ENCODE peak calls at places on chromosomes 2 and 18, in six cellular contexts. L, Q, J, A, Y and O are unnamed samples.

GRCh38 chr18:33159151-33159550 is 281.4 kb downstream of the CCDC178 start:
- DNase-seq in Y (no peak), L (no peak), A (no peak), Q (no peak), J (no peak), O (no peak)

GRCh38 chr2:232343816-232344215 is 34.7 kb upstream of the ALPP start:
- DNase-seq in A (no peak), Q (no peak), L (no peak), Y (no peak), J (no peak), O (no peak)

GRCh38 chr2:11239147-11239546 is 83.9 kb downstream of the SLC66A3 start:
- DNase-seq in A (no peak), L (no peak), Y (no peak), Q (no peak), J (no peak), O (no peak)

GRCh38 chr2:158042245-158042644 is 59.4 kb upstream of the UPP2 start:
- DNase-seq in L (no peak), A (no peak), Q (no peak), Y (no peak), J (no peak), O (no peak)

GRCh38 chr2:121041516-121041915 is 243.5 kb downstream of the TFCP2L1 start:
- DNase-seq in Y (no peak), A (no peak), J (no peak), L (no peak), Q (no peak), O (no peak)

GRCh38 chr2:148660999-148661398 is 16.4 kb downstream of the EPC2 start:
- DNase-seq in J (peak; percentile 20), Q (no peak), L (no peak), Y (no peak), A (no peak), O (peak; percentile 49)

GRCh38 chr2:236919209-236919608 is 166.5 kb upstream of the COPS8 start:
- DNase-seq in L (no peak), Q (no peak), A (no peak), J (peak; percentile 8), Y (no peak), O (peak; percentile 71)

GRCh38 chr2:37636209-37637077 is 35.0 kb downstream of the CDC42EP3 start:
- DNase-seq in J (no peak), Y (no peak), L (no peak), A (no peak), Q (no peak), O (no peak)

GRCh38 chr18:52950153-52950552 is 610.2 kb downstream of the DCC start:
- DNase-seq in Q (no peak), Y (no peak), A (no peak), L (no peak), J (no peak), O (no peak)

GRCh38 chr2:13650586-13651180 is 933.9 kb downstream of the TRIB2 start:
- DNase-seq in L (no peak), A (no peak), J (no peak), Y (peak; percentile 26), Q (peak; percentile 67), O (peak; percentile 24)

GRCh38 chr18:78512080-78512601 is 467.5 kb upstream of the SALL3 start:
- DNase-seq in L (no peak), Y (no peak), A (peak; percentile 2), J (no peak), Q (no peak), O (no peak)

GRCh38 chr2:55916473-55917049 is 7.0 kb downstream of the EFEMP1 start:
- DNase-seq in J (peak; percentile 93), A (no peak), Y (no peak), Q (no peak), L (no peak), O (peak; percentile 58)

GRCh38 chr2:217932661-217933325 is 70.0 kb downstream of the TNS1 start:
- DNase-seq in J (no peak), Y (no peak), A (no peak), L (no peak), Q (no peak), O (no peak)

GRCh38 chr2:41981417-41981816 is 66.4 kb upstream of the PKDCC start:
- DNase-seq in Y (no peak), A (no peak), L (no peak), Q (no peak), J (no peak), O (no peak)

GRCh38 chr18:1103567-1103966 is 198.9 kb downstream of the ADCYAP1 start:
- DNase-seq in Y (no peak), A (no peak), Q (no peak), J (no peak), L (no peak), O (peak; percentile 3)

GRCh38 chr2:66305714-66306113 is 129.2 kb upstream of the MEIS1 start:
- DNase-seq in L (no peak), Q (no peak), J (peak; percentile 2), Y (no peak), A (no peak), O (no peak)

GRCh38 chr2:28695245-28695647 is 56.4 kb upstream of the PPP1CB start:
- DNase-seq in J (no peak), A (no peak), Y (no peak), L (no peak), Q (no peak), O (peak; percentile 55)

GRCh38 chr2:88919087-88919738 is 227.7 kb downstream of the RPIA start:
- DNase-seq in A (no peak), Y (peak; percentile 59), J (peak; percentile 34), Q (no peak), L (no peak), O (no peak)

GRCh38 chr2:185201063-185201462 is 537.5 kb upstream of the FSIP2 start:
- DNase-seq in A (no peak), Q (no peak), Y (no peak), L (no peak), J (no peak), O (no peak)

GRCh38 chr2:223647258-223647952 is 45.2 kb upstream of the SCG2 start:
- DNase-seq in J (peak; percentile 24), L (no peak), Q (no peak), A (no peak), Y (no peak), O (peak; percentile 66)

GRCh38 chr2:201813996-201814845 is 7.9 kb downstream of the CDK15 start:
- DNase-seq in Q (no peak), L (no peak), Y (no peak), A (no peak), J (no peak), O (no peak)

GRCh38 chr2:62660087-62660486 is 45.4 kb upstream of the EHBP1 start:
- DNase-seq in Q (no peak), L (no peak), A (no peak), J (no peak), Y (peak; percentile 6), O (no peak)

GRCh38 chr2:240614391-240614790 is 10.9 kb upstream of the GPR35 start:
- DNase-seq in A (no peak), L (no peak), J (no peak), Y (no peak), Q (no peak), O (no peak)

GRCh38 chr2:241976296-241976695 is 106.8 kb downstream of the RTP5 start:
- DNase-seq in Q (no peak), L (no peak), Y (no peak), J (no peak), A (no peak), O (no peak)

GRCh38 chr2:240604939-240605716 is 18.6 kb downstream of the CAPN10 start:
- DNase-seq in L (no peak), J (no peak), A (no peak), Y (no peak), Q (no peak), O (no peak)

GRCh38 chr2:133411857-133412256 is 156.4 kb downstream of the NCKAP5 start:
- DNase-seq in Q (peak; percentile 49), L (no peak), A (no peak), J (no peak), Y (no peak), O (no peak)

GRCh38 chr2:17892726-17893534 is 14.5 kb downstream of the KCNS3 start:
- DNase-seq in L (no peak), A (no peak), Y (no peak), Q (peak; percentile 64), J (no peak), O (no peak)
- H3K4ac ChIP-seq in L (no peak overlapping the region), A (no peak overlapping the region), Y (no peak overlapping the region), Q (no peak overlapping the region), J (no peak overlapping the region), O (no peak overlapping the region)

GRCh38 chr2:227147023-227147422 is 17.0 kb downstream of the COL4A4 start:
- DNase-seq in Y (no peak), L (no peak), Q (no peak), A (no peak), J (no peak), O (no peak)
- H4K91ac ChIP-seq in Y (no peak overlapping the region), L (no peak overlapping the region), Q (no peak overlapping the region), A (no peak overlapping the region), J (no peak overlapping the region), O (no peak overlapping the region)

GRCh38 chr2:19504400-19505198 is 146.2 kb upstream of the OSR1 start:
- DNase-seq in J (no peak), Q (no peak), A (no peak), Y (no peak), L (no peak), O (peak; percentile 78)
- H3K4ac ChIP-seq in J (no peak overlapping the region), Q (no peak overlapping the region), A (no peak overlapping the region), Y (no peak overlapping the region), L (no peak overlapping the region), O (no peak overlapping the region)

GRCh38 chr18:57956495-57956894 is 87.5 kb upstream of the NEDD4L start:
- DNase-seq in L (no peak), A (no peak), Y (no peak), J (no peak), Q (no peak), O (no peak)
- H4K91ac ChIP-seq in L (no peak overlapping the region), A (no peak overlapping the region), Y (no peak overlapping the region), J (no peak overlapping the region), Q (no peak overlapping the region), O (no peak overlapping the region)

DNA sequence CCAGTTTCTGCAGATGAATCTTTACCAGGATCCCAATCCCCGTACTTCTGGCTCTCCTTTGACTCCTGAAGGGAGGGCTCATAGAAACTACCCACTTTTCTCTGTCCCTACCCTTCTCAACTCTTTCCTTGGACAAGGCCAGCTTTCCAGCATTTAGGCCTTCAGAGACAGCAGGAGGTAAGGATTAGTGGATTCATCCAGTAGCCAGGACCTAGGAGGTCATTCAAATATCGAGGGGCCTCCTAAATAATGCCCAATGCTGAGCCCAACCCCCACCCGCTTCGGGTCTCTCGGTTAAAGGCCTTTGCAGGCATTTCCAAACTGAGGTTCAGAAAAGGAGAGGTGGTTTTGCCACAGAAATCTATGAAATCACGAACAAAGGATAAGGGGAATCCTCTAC is 4.7 kb upstream of the ZNF532 start:
- DNase-seq in Q (no peak), J (no peak), A (no peak), L (no peak), Y (no peak), O (no peak)
- H3K4ac ChIP-seq in Q (no peak overlapping the region), J (peak overlapping the region; percentile 37), A (no peak overlapping the region), L (no peak overlapping the region), Y (peak overlapping the region; percentile 24), O (peak overlapping the region; percentile 71)

DNA sequence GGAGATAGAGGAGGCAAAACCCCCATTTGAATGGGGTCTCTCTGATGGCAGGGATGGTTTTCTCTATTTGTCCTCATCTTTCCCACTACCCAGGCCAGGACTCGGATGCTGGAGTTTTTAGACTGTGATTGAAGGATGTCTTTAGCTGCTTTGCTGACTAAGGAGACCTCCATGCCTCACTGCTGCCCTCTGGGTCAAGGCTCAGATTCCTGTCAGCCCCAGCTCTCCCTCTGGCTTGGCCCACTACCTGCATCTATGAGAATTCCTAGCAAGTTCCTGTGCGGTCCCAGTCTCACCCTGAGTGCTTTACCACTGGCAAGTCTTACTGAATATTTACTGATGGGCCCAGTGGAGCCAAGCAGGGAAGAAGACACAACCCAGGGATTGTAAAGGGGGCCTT is 184.0 kb downstream of the CELF4 start:
- DNase-seq in A (no peak), J (no peak), Y (peak; percentile 42), L (no peak), Q (peak; percentile 59), O (no peak)
- H4K91ac ChIP-seq in A (no peak overlapping the region), J (no peak overlapping the region), Y (no peak overlapping the region), L (no peak overlapping the region), Q (no peak overlapping the region), O (no peak overlapping the region)